ENCODE peak calls at places on chromosomes 3 and 15, in nine cellular contexts. Z is cardiac fibroblast, L is neural crest cell, V is cardiac muscle cell, W is neural progenitor cell, C is osteocyte, R is adrenal gland, T is right atrium auricular region, F is upper lobe of right lung. K is an unnamed sample.

GRCh38 chr3:35965908-35966307 is 326.6 kb downstream of the ARPP21 start:
- DNase-seq in Z (peak), L (no peak), V (peak), W (peak), C (no peak), R (no peak), T (no peak), F (no peak), K (no peak)

GRCh38 chr3:42655331-42655888 is 1.9 kb downstream of the ZBTB47 start:
- DNase-seq in Z (no peak), L (no peak), V (no peak), W (peak), C (no peak), R (peak), T (no peak), F (peak), K (no peak)

GRCh38 chr15:47870956-47871625 is 153.8 kb downstream of the SEMA6D start:
- DNase-seq in Z (peak), L (no peak), V (peak), W (no peak), C (no peak), R (peak), T (no peak), F (no peak), K (no peak)

GRCh38 chr15:36156855-36157521 is 422.4 kb upstream of the CDIN1 start:
- DNase-seq in Z (peak), L (no peak), V (peak), W (no peak), C (no peak), R (no peak), T (peak), F (no peak), K (no peak)

GRCh38 chr3:192573240-192573639 is 154.1 kb downstream of the FGF12 start:
- DNase-seq in Z (no peak), L (no peak), V (no peak), W (no peak), C (no peak), R (no peak), T (no peak), F (no peak), K (no peak)

GRCh38 chr3:110576962-110577361 is 494.7 kb upstream of the NECTIN3 start:
- DNase-seq in Z (peak), L (no peak), V (peak), W (peak), C (no peak), R (peak), T (no peak), F (no peak), K (no peak)

GRCh38 chr3:111051354-111051753 is 20.3 kb upstream of the NECTIN3 start:
- DNase-seq in Z (no peak), L (no peak), V (no peak), W (no peak), C (no peak), R (no peak), T (no peak), F (no peak), K (no peak)

GRCh38 chr15:52318729-52319500 is 23.3 kb upstream of the MYO5C start:
- DNase-seq in Z (peak), L (no peak), V (peak), W (no peak), C (no peak), R (no peak), T (no peak), F (peak), K (no peak)

GRCh38 chr3:5948081-5948480 is 760.6 kb downstream of the EDEM1 start:
- DNase-seq in Z (no peak), L (no peak), V (no peak), W (no peak), C (no peak), R (no peak), T (no peak), F (no peak), K (no peak)

GRCh38 chr15:68277131-68277604 is 377 bp upstream of the FEM1B start:
- DNase-seq in Z (peak), L (no peak), V (peak), W (peak), C (no peak), R (peak), T (no peak), F (no peak), K (peak)

GRCh38 chr3:184005981-184006507 is 11.6 kb downstream of the ABCC5 start:
- DNase-seq in Z (peak), L (no peak), V (peak), W (no peak), C (no peak), R (peak), T (peak), F (peak), K (peak)

GRCh38 chr15:95522533-95522932 is 808.0 kb upstream of the NR2F2 start:
- DNase-seq in Z (no peak), L (no peak), V (peak), W (no peak), C (no peak), R (no peak), T (no peak), F (no peak), K (no peak)

GRCh38 chr3:4581040-4581439 is 87.9 kb downstream of the ITPR1 start:
- DNase-seq in Z (peak), L (no peak), V (peak), W (no peak), C (no peak), R (no peak), T (no peak), F (no peak), K (no peak)

DNA sequence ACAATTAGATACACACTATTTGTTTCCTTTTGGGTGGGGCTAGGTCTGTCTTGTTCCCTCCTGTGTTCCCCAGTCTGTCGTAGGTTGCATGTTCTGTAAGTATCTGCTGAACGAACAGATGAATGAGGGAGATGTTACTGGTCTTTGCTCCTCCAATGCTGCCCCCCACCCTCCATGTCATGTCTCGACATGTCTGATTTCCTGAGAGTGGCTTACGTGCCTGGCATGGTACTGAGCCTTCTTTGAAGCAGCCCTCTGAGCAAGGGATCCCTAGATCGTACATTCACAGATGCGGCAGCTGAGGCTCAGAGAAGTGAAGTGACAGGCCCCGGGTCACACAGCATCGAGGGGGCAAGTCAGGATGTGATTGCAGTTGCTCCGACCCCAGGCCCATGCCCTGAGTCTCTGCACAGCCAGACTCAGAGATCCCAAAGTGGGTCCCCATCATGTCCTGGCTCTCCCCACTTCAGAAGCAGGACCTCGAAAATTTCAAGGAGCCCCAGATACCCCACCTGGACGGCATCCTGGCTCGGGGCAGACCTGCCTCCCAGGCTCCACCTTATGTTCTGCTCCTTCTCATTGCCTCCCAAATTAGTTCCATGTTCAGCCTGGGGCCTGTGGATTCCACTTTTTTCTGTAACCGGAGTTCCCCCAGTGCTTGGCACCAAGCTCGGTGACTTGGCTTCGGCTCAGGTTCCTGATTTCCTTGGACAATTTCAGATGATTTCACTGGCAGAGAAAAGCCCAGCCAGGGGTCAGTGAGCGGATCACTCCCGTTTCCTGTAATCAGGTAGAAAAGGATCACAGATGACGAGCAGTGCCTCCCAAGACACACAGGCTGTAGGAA is 24.7 kb downstream of the GOLGA6L2 start:
- DNase-seq in Z (peak), L (no peak), V (peak), W (no peak), C (no peak), R (peak), T (no peak), F (peak), K (no peak)
- TF ChIP-seq CTCF in Z (no peak), L (no peak), V (no peak), W (no peak), C (no peak), R (no peak), T (no peak), F (no peak), K (no peak)

GRCh38 chr15:65556622-65557021 is 26.4 kb downstream of the HACD3 start:
- DNase-seq in Z (no peak), L (no peak), V (no peak), W (no peak), C (no peak), R (no peak), T (no peak), F (no peak), K (no peak)

GRCh38 chr15:65558997-65559760 is 28.9 kb downstream of the HACD3 start:
- DNase-seq in Z (no peak), L (no peak), V (no peak), W (no peak), C (no peak), R (no peak), T (no peak), F (no peak), K (no peak)

GRCh38 chr15:65561934-65562333 is 31.7 kb downstream of the HACD3 start:
- DNase-seq in Z (no peak), L (no peak), V (no peak), W (no peak), C (no peak), R (no peak), T (no peak), F (no peak), K (no peak)

GRCh38 chr15:65559941-65560340 is 29.7 kb downstream of the HACD3 start:
- DNase-seq in Z (no peak), L (no peak), V (no peak), W (no peak), C (no peak), R (no peak), T (no peak), F (no peak), K (no peak)

GRCh38 chr15:65558336-65558735 is 28.1 kb downstream of the HACD3 start:
- DNase-seq in Z (peak), L (no peak), V (peak), W (no peak), C (no peak), R (no peak), T (no peak), F (no peak), K (no peak)
- TF ChIP-seq CTCF in Z (no peak), L (no peak), V (no peak), W (no peak), C (no peak), R (no peak), T (no peak), F (no peak), K (no peak)

GRCh38 chr15:41695750-41696436 is 35.7 kb downstream of the MGA start:
- DNase-seq in Z (peak), L (no peak), V (peak), W (no peak), C (no peak), R (peak), T (no peak), F (no peak), K (peak)
- TF ChIP-seq CTCF in Z (peak), L (peak), V (peak), W (no peak), C (peak), R (peak), T (no peak), F (peak), K (no peak)

DNA sequence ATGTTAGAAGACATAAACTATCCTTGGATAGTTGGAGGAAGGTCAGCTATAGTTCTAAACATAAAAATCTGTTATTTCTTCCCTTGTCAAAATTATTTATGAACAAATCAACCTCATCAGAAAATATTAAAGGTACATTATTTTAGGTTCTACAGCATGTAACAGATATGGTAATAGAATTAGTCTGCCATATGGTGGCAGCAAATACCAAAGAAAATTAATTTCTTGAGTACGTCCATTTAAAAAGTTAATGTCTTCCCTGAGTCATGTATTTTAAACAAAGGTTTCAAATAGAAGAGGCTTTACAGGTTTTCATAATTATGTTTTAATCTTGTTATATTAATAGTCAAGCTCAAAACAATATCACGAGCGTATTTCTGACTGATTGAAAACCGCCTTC is 17.9 kb upstream of the ANKRD28 start:
- DNase-seq in Z (peak), L (no peak), V (peak), W (peak), C (no peak), R (no peak), T (no peak), F (no peak), K (no peak)
- TF ChIP-seq CTCF in Z (peak), L (peak), V (peak), W (peak), C (peak), R (peak), T (peak), F (peak), K (peak)